ENCODE peak calls at places on chromosomes 5 and 9, in five cellular contexts. One of them, this sample, is unnamed.

GRCh38 chr9:20980713-20981481 is 50.5 kb downstream of the HACD4 start:
- DNase-seq in left colon: no peak
- DNase-seq in mesendoderm: no peak
- DNase-seq in frontal cortex: peak; percentile 8
- DNase-seq in GM03348: peak; percentile 60
- DNase-seq in this sample: no peak

GRCh38 chr5:99973779-99974178 is 561.4 kb upstream of the FAM174A start:
- DNase-seq in left colon: no peak
- DNase-seq in mesendoderm: peak; percentile 7
- DNase-seq in frontal cortex: no peak
- DNase-seq in GM03348: no peak
- DNase-seq in this sample: no peak

GRCh38 chr5:133334796-133335639 is 277.3 kb downstream of the FSTL4 start:
- DNase-seq in left colon: no peak
- DNase-seq in mesendoderm: no peak
- DNase-seq in frontal cortex: no peak
- DNase-seq in GM03348: no peak
- DNase-seq in this sample: no peak

GRCh38 chr5:40112875-40113274 is 566.8 kb upstream of the PTGER4 start:
- DNase-seq in left colon: no peak
- DNase-seq in mesendoderm: no peak
- DNase-seq in frontal cortex: no peak
- DNase-seq in GM03348: no peak
- DNase-seq in this sample: no peak

GRCh38 chr5:86909461-86909881 is 291.7 kb downstream of the COX7C start:
- DNase-seq in left colon: no peak
- DNase-seq in mesendoderm: peak; percentile 4
- DNase-seq in frontal cortex: no peak
- DNase-seq in GM03348: peak; percentile 21
- DNase-seq in this sample: no peak

GRCh38 chr5:113489299-113489698 is 1.0 kb upstream of the MCC start:
- DNase-seq in left colon: no peak
- DNase-seq in mesendoderm: no peak
- DNase-seq in frontal cortex: peak; percentile 20
- DNase-seq in GM03348: peak; percentile 88
- DNase-seq in this sample: no peak

GRCh38 chr5:17216974-17217325 is 481 bp upstream of the BASP1 start:
- DNase-seq in left colon: peak; percentile 25
- DNase-seq in mesendoderm: peak; percentile 78
- DNase-seq in frontal cortex: no peak
- DNase-seq in GM03348: peak; percentile 61
- DNase-seq in this sample: peak; percentile 86

GRCh38 chr5:123441408-123441807 is 18.2 kb upstream of the CEP120 start:
- DNase-seq in left colon: no peak
- DNase-seq in mesendoderm: no peak
- DNase-seq in frontal cortex: no peak
- DNase-seq in GM03348: no peak
- DNase-seq in this sample: no peak

GRCh38 chr5:44943637-44944036 is 134.9 kb downstream of the MRPS30 start:
- DNase-seq in left colon: no peak
- DNase-seq in mesendoderm: no peak
- DNase-seq in frontal cortex: no peak
- DNase-seq in GM03348: peak; percentile 17
- DNase-seq in this sample: no peak

GRCh38 chr5:143168171-143168681 is 235.3 kb downstream of the NR3C1 start:
- DNase-seq in left colon: no peak
- DNase-seq in mesendoderm: no peak
- DNase-seq in frontal cortex: no peak
- DNase-seq in GM03348: peak; percentile 29
- DNase-seq in this sample: no peak

GRCh38 chr9:134010310-134010709 is 15.0 kb upstream of the BRD3OS start:
- DNase-seq in left colon: no peak
- DNase-seq in mesendoderm: no peak
- DNase-seq in frontal cortex: no peak
- DNase-seq in GM03348: no peak
- DNase-seq in this sample: no peak

GRCh38 chr9:21871256-21871975 is 69.0 kb downstream of the MTAP start:
- DNase-seq in left colon: no peak
- DNase-seq in mesendoderm: no peak
- DNase-seq in frontal cortex: no peak
- DNase-seq in GM03348: no peak
- DNase-seq in this sample: no peak

GRCh38 chr5:158492850-158493249 is 606.9 kb downstream of the EBF1 start:
- DNase-seq in left colon: no peak
- DNase-seq in mesendoderm: peak; percentile 8
- DNase-seq in frontal cortex: no peak
- DNase-seq in GM03348: no peak
- DNase-seq in this sample: no peak

GRCh38 chr5:175696139-175696854 is 38.4 kb downstream of the HRH2 start:
- DNase-seq in left colon: peak; percentile 80
- DNase-seq in mesendoderm: peak; percentile 90
- DNase-seq in frontal cortex: no peak
- DNase-seq in GM03348: no peak
- DNase-seq in this sample: peak; percentile 60

GRCh38 chr9:127362829-127363228 is 34.1 kb upstream of the SLC2A8 start:
- DNase-seq in left colon: no peak
- DNase-seq in mesendoderm: no peak
- DNase-seq in frontal cortex: no peak
- DNase-seq in GM03348: no peak
- DNase-seq in this sample: no peak

GRCh38 chr9:95809686-95810085 is 65.8 kb upstream of the ERCC6L2 start:
- DNase-seq in left colon: no peak
- DNase-seq in mesendoderm: no peak
- DNase-seq in frontal cortex: no peak
- DNase-seq in GM03348: no peak
- DNase-seq in this sample: no peak

GRCh38 chr5:152505442-152506042 is 100.5 kb upstream of the NMUR2 start:
- DNase-seq in left colon: peak; percentile 64
- DNase-seq in mesendoderm: peak; percentile 80
- DNase-seq in frontal cortex: peak; percentile 21
- DNase-seq in GM03348: peak; percentile 60
- DNase-seq in this sample: peak; percentile 82

This sample was measured in neural progenitor cell.